ENCODE peak calls at places on chromosomes 2 and 18, in nine cellular contexts. S is left ventricle myocardium inferior, J is AG04450, O is lung, H is A549, B is tibial artery, D is GM23338, Q is heart left ventricle, I is hepatocyte. Y is an unnamed sample.

GRCh38 chr2:205747827-205748386 is 65.6 kb downstream of the NRP2 start:
- DNase-seq in S (no peak), J (no peak), O (no peak), H (peak; percentile 29), B (no peak), D (no peak), Q (no peak), I (no peak), Y (no peak)

GRCh38 chr2:104919127-104919526 is 65.2 kb downstream of the POU3F3 start:
- DNase-seq in S (no peak), J (no peak), O (no peak), H (peak; percentile 31), B (no peak), D (no peak), Q (no peak), I (peak; percentile 59), Y (no peak)

GRCh38 chr2:191050640-191050987 is 36.6 kb upstream of the STAT1 start:
- DNase-seq in S (no peak), J (no peak), O (no peak), H (peak; percentile 86), B (no peak), D (no peak), Q (no peak), I (peak; percentile 19), Y (peak; percentile 75)

GRCh38 chr2:209451209-209451822 is 27.5 kb downstream of the MAP2 start:
- DNase-seq in S (no peak), J (no peak), O (no peak), H (no peak), B (no peak), D (peak; percentile 65), Q (no peak), I (no peak), Y (no peak)

GRCh38 chr2:69053416-69053965 is 40.5 kb downstream of the ANTXR1 start:
- DNase-seq in S (no peak), J (no peak), O (no peak), H (no peak), B (no peak), D (no peak), Q (no peak), I (no peak), Y (no peak)

GRCh38 chr18:52387246-52387645 is 47.2 kb downstream of the DCC start:
- DNase-seq in S (no peak), J (no peak), O (no peak), H (no peak), B (no peak), D (no peak), Q (no peak), I (no peak), Y (no peak)

GRCh38 chr2:190980630-190981214 is 33.2 kb downstream of the STAT1 start:
- DNase-seq in S (no peak), J (no peak), O (no peak), H (no peak), B (no peak), D (no peak), Q (no peak), I (no peak), Y (no peak)

GRCh38 chr18:48228301-48228715 is 180.9 kb downstream of the ZBTB7C start:
- DNase-seq in S (peak; percentile 72), J (no peak), O (peak; percentile 39), H (no peak), B (peak; percentile 86), D (no peak), Q (peak; percentile 82), I (no peak), Y (no peak)

GRCh38 chr2:241271641-241272297 is 43.7 kb downstream of the HDLBP start:
- DNase-seq in S (peak; percentile 85), J (peak; percentile 33), O (peak; percentile 88), H (peak; percentile 77), B (peak; percentile 94), D (peak; percentile 44), Q (peak; percentile 91), I (peak; percentile 86), Y (peak; percentile 76)

GRCh38 chr2:20650412-20650879 is 452 bp downstream of the HS1BP3 start:
- DNase-seq in S (no peak), J (no peak), O (no peak), H (peak; percentile 34), B (no peak), D (peak; percentile 73), Q (no peak), I (peak; percentile 58), Y (peak; percentile 35)

GRCh38 chr18:48293954-48294893 is 115.0 kb downstream of the ZBTB7C start:
- DNase-seq in S (no peak), J (no peak), O (peak; percentile 27), H (no peak), B (peak; percentile 59), D (no peak), Q (no peak), I (no peak), Y (no peak)

GRCh38 chr18:8069708-8070107 is 502.6 kb downstream of the PTPRM start:
- DNase-seq in S (no peak), J (no peak), O (no peak), H (no peak), B (no peak), D (no peak), Q (no peak), I (no peak), Y (no peak)

GRCh38 chr2:234363647-234364294 is 133.1 kb downstream of the ARL4C start:
- DNase-seq in S (no peak), J (no peak), O (no peak), H (peak; percentile 56), B (no peak), D (no peak), Q (no peak), I (no peak), Y (no peak)

GRCh38 chr2:43612944-43613343 is 17.1 kb upstream of the THADA start:
- DNase-seq in S (no peak), J (no peak), O (peak; percentile 38), H (no peak), B (no peak), D (no peak), Q (no peak), I (no peak), Y (no peak)

GRCh38 chr2:188789951-188790350 is 184.2 kb upstream of the COL3A1 start:
- DNase-seq in S (no peak), J (no peak), O (no peak), H (no peak), B (no peak), D (no peak), Q (no peak), I (no peak), Y (no peak)

GRCh38 chr18:3901811-3902210 is 451.8 kb downstream of the TGIF1 start:
- DNase-seq in S (no peak), J (no peak), O (no peak), H (no peak), B (no peak), D (no peak), Q (no peak), I (no peak), Y (no peak)

GRCh38 chr2:205947621-205948495 is 138.1 kb downstream of the INO80D start:
- DNase-seq in S (peak; percentile 65), J (peak; percentile 65), O (peak; percentile 61), H (peak; percentile 54), B (peak; percentile 79), D (peak; percentile 86), Q (peak; percentile 73), I (peak; percentile 84), Y (peak; percentile 72)

GRCh38 chr2:30707304-30707903 is 99.8 kb downstream of the CAPN13 start:
- DNase-seq in S (no peak), J (no peak), O (peak; percentile 21), H (no peak), B (peak; percentile 52), D (no peak), Q (no peak), I (no peak), Y (no peak)

GRCh38 chr2:162280654-162281053 is 37.4 kb upstream of the FAP start:
- DNase-seq in S (no peak), J (no peak), O (no peak), H (no peak), B (no peak), D (peak; percentile 27), Q (no peak), I (no peak), Y (no peak)

GRCh38 chr2:99216096-99216495 is 35.1 kb downstream of the MRPL30 start:
- DNase-seq in S (no peak), J (no peak), O (no peak), H (no peak), B (no peak), D (no peak), Q (no peak), I (no peak), Y (no peak)

GRCh38 chr18:54983041-54983686 is 23.9 kb upstream of the CCDC68 start:
- DNase-seq in S (no peak), J (peak; percentile 37), O (no peak), H (peak; percentile 65), B (no peak), D (peak; percentile 78), Q (no peak), I (peak; percentile 70), Y (peak; percentile 66)

GRCh38 chr2:179655627-179656026 is 205.8 kb downstream of the ZNF385B start:
- DNase-seq in S (no peak), J (peak; percentile 27), O (no peak), H (peak; percentile 2), B (no peak), D (no peak), Q (no peak), I (no peak), Y (no peak)

GRCh38 chr18:23872701-23873550 is 141.6 kb upstream of the TTC39C start:
- DNase-seq in S (no peak), J (no peak), O (no peak), H (no peak), B (no peak), D (peak; percentile 37), Q (no peak), I (peak; percentile 76), Y (no peak)

GRCh38 chr2:42099431-42100173 is 51.8 kb downstream of the PKDCC start:
- DNase-seq in S (no peak), J (no peak), O (no peak), H (no peak), B (no peak), D (no peak), Q (no peak), I (no peak), Y (no peak)
- H3K27ac ChIP-seq in S (peak overlapping the region; percentile 71), J (no peak overlapping the region), O (peak overlapping the region; percentile 61), H (no peak overlapping the region), B (peak overlapping the region; percentile 62), D (no peak overlapping the region), Q (peak overlapping the region; percentile 69), I (no peak overlapping the region), Y (no peak overlapping the region)

GRCh38 chr2:176174382-176174834 is 14.1 kb upstream of the HOXD1 start:
- DNase-seq in S (no peak), J (no peak), O (no peak), H (no peak), B (no peak), D (no peak), Q (no peak), I (no peak), Y (no peak)
- H3K4me3 ChIP-seq in S (no peak overlapping the region), J (no peak overlapping the region), O (no peak overlapping the region), H (no peak overlapping the region), B (no peak overlapping the region), D (peak overlapping the region; percentile 57), Q (no peak overlapping the region), I (no peak overlapping the region), Y (no peak overlapping the region)

GRCh38 chr2:111116843-111117665 is 3.7 kb upstream of the BCL2L11 start:
- DNase-seq in S (peak; percentile 67), J (no peak), O (peak; percentile 78), H (peak; percentile 86), B (peak; percentile 86), D (peak; percentile 95), Q (peak; percentile 75), I (peak; percentile 88), Y (peak; percentile 43)
- TF ChIP-seq CTCF in S (peak; percentile 95), J (peak; percentile 90), O (peak; percentile 62), H (peak; percentile 92), B (peak; percentile 90), D (peak; percentile 80), Q (peak; percentile 83), I (peak; percentile 89), Y (peak; percentile 96)

GRCh38 chr2:26534098-26534864 is 56.4 kb upstream of the OTOF start:
- DNase-seq in S (no peak), J (no peak), O (no peak), H (no peak), B (peak; percentile 9), D (no peak), Q (no peak), I (no peak), Y (no peak)
- H3K27ac ChIP-seq in S (no peak overlapping the region), J (no peak overlapping the region), O (no peak overlapping the region), H (no peak overlapping the region), B (no peak overlapping the region), D (no peak overlapping the region), Q (no peak overlapping the region), I (no peak overlapping the region), Y (no peak overlapping the region)